ENCODE peak calls at places on chromosomes 5 and 9, in four cellular contexts. L, D, P and Q are unnamed samples.

GRCh38 chr9:19937121-19937520 is 148.3 kb upstream of the SLC24A2 start:
- DNase-seq in L (no peak), D (no peak), P (no peak), Q (no peak)

GRCh38 chr5:160835376-160835775 is 16.6 kb downstream of the ATP10B start:
- DNase-seq in L (no peak), D (no peak), P (no peak), Q (no peak)

GRCh38 chr5:392431-392988 is 50.5 kb upstream of the EXOC3 start:
- DNase-seq in L (no peak), D (peak; percentile 7), P (peak; percentile 66), Q (no peak)

GRCh38 chr9:85524531-85524930 is 217.2 kb downstream of the AGTPBP1 start:
- DNase-seq in L (no peak), D (no peak), P (no peak), Q (no peak)

GRCh38 chr5:138438724-138439536 is at the start of gene REEP2:
- DNase-seq in L (peak; percentile 57), D (no peak), P (peak; percentile 97), Q (peak; percentile 45)

GRCh38 chr5:74903165-74903787 is 37.1 kb upstream of the FAM169A start:
- DNase-seq in L (peak; percentile 39), D (no peak), P (peak; percentile 87), Q (no peak)

GRCh38 chr5:39076757-39077475 is 2.7 kb upstream of the RICTOR start:
- DNase-seq in L (no peak), D (no peak), P (no peak), Q (no peak)

GRCh38 chr9:128323192-128323730 is 622 bp downstream of the COQ4 start:
- DNase-seq in L (no peak), D (no peak), P (no peak), Q (no peak)

GRCh38 chr9:84966876-84967830 is 297.6 kb downstream of the NTRK2 start:
- DNase-seq in L (no peak), D (no peak), P (peak; percentile 80), Q (no peak)

GRCh38 chr9:81890104-81890503 is 38.1 kb upstream of the SPATA31D4 start:
- DNase-seq in L (no peak), D (no peak), P (no peak), Q (no peak)

GRCh38 chr9:15357050-15357653 is 50.1 kb upstream of the TTC39B start:
- DNase-seq in L (peak; percentile 55), D (no peak), P (no peak), Q (no peak)

GRCh38 chr9:133767625-133768024 is 29.5 kb upstream of the SARDH start:
- DNase-seq in L (no peak), D (no peak), P (no peak), Q (no peak)

GRCh38 chr9:82106536-82106935 is 118.0 kb downstream of the SPATA31D1 start:
- DNase-seq in L (no peak), D (no peak), P (no peak), Q (no peak)

GRCh38 chr5:170467000-170467707 is 36.7 kb upstream of the KCNIP1 start:
- DNase-seq in L (no peak), D (no peak), P (no peak), Q (no peak)

GRCh38 chr9:95508242-95508967 is 8.4 kb downstream of the PTCH1 start:
- DNase-seq in L (peak; percentile 41), D (peak; percentile 14), P (peak; percentile 55), Q (no peak)

GRCh38 chr5:32942225-32942989 is 231.3 kb downstream of the NPR3 start:
- DNase-seq in L (peak; percentile 12), D (no peak), P (peak; percentile 29), Q (no peak)

GRCh38 chr9:72363226-72363625 is 1.8 kb downstream of the ZFAND5 start:
- DNase-seq in L (no peak), D (no peak), P (no peak), Q (no peak)

GRCh38 chr9:28770827-28771226 is 1197.5 kb upstream of the C9orf72 start:
- DNase-seq in L (peak; percentile 27), D (no peak), P (no peak), Q (no peak)

GRCh38 chr9:121503443-121503842 is 3.8 kb upstream of the GGTA1 start:
- DNase-seq in L (no peak), D (no peak), P (no peak), Q (no peak)

GRCh38 chr9:95005276-95006141 is 279.0 kb downstream of the AOPEP start:
- DNase-seq in L (no peak), D (peak; percentile 24), P (peak; percentile 58), Q (no peak)

GRCh38 chr9:90872835-90873294 is 71.2 kb downstream of the SYK start:
- DNase-seq in L (peak; percentile 24), D (no peak), P (no peak), Q (no peak)

GRCh38 chr9:115640887-115641286 is 512.7 kb upstream of the PAPPA start:
- DNase-seq in L (no peak), D (no peak), P (no peak), Q (no peak)

GRCh38 chr9:92035146-92035545 is 80.1 kb downstream of the SPTLC1 start:
- DNase-seq in L (no peak), D (no peak), P (no peak), Q (no peak)

GRCh38 chr9:109894921-109895758 is 115.1 kb downstream of the PALM2AKAP2 start:
- DNase-seq in L (no peak), D (no peak), P (no peak), Q (peak; percentile 40)

GRCh38 chr9:32550046-32550608 is 2.0 kb upstream of the SMIM27 start:
- DNase-seq in L (no peak), D (no peak), P (peak; percentile 50), Q (no peak)

GRCh38 chr9:124010665-124011321 is 775 bp upstream of the LHX2 start:
- DNase-seq in L (peak; percentile 61), D (no peak), P (peak; percentile 89), Q (no peak)

GRCh38 chr5:88251048-88251711 is 17.5 kb downstream of the TMEM161B start:
- DNase-seq in L (no peak), D (no peak), P (no peak), Q (no peak)

GRCh38 chr5:110356687-110357086 is 369.8 kb downstream of the TMEM232 start:
- DNase-seq in L (no peak), D (no peak), P (no peak), Q (no peak)

GRCh38 chr9:134439368-134439784 is 113.1 kb downstream of the RXRA start:
- DNase-seq in L (no peak), D (no peak), P (no peak), Q (no peak)

GRCh38 chr9:127803507-127804352 is 1.0 kb downstream of the FPGS start:
- DNase-seq in L (peak; percentile 2), D (no peak), P (no peak), Q (no peak)

GRCh38 chr5:82396396-82396795 is 118.2 kb upstream of the RPS23 start:
- DNase-seq in L (no peak), D (no peak), P (no peak), Q (no peak)

GRCh38 chr9:130320697-130321080 is 55.1 kb downstream of the HMCN2 start:
- DNase-seq in L (no peak), D (no peak), P (peak; percentile 94), Q (no peak)

GRCh38 chr9:18437315-18438200 is 36.4 kb upstream of the ADAMTSL1 start:
- DNase-seq in L (no peak), D (peak; percentile 28), P (no peak), Q (peak; percentile 41)

GRCh38 chr5:175830586-175831300 is 40.6 kb upstream of the CPLX2 start:
- DNase-seq in L (no peak), D (no peak), P (no peak), Q (no peak)

GRCh38 chr5:109291090-109291489 is 118.7 kb downstream of the PJA2 start:
- DNase-seq in L (no peak), D (no peak), P (peak; percentile 16), Q (no peak)